ENCODE peak calls at places on chromosomes 4 and X, in five cellular contexts. One of them, this sample, is unnamed.

GRCh38 chr4:1573830-1574459 is 110.2 kb downstream of the FAM53A start:
- DNase-seq in GM12878: no peak
- DNase-seq in endothelial cell of umbilical vein: no peak
- DNase-seq in HepG2: no peak
- DNase-seq in K562: no peak
- DNase-seq in this sample: no peak

GRCh38 chrX:115419094-115419493 is 129.6 kb downstream of the LUZP4 start:
- DNase-seq in HepG2: no peak
- DNase-seq in endothelial cell of umbilical vein: no peak
- DNase-seq in K562: no peak
- DNase-seq in GM12878: no peak
- DNase-seq in this sample: no peak

GRCh38 chrX:38817004-38817703 is 15.9 kb downstream of the MID1IP1 start:
- DNase-seq in HepG2: no peak
- DNase-seq in endothelial cell of umbilical vein: peak; percentile 6
- DNase-seq in GM12878: no peak
- DNase-seq in K562: peak; percentile 16
- DNase-seq in this sample: no peak

GRCh38 chrX:47643926-47644325 is 6.4 kb downstream of the ELK1 start:
- DNase-seq in GM12878: no peak
- DNase-seq in HepG2: no peak
- DNase-seq in K562: no peak
- DNase-seq in endothelial cell of umbilical vein: peak; percentile 40
- DNase-seq in this sample: no peak

GRCh38 chrX:115652221-115652620 is 91.2 kb downstream of the PLS3 start:
- DNase-seq in K562: no peak
- DNase-seq in HepG2: no peak
- DNase-seq in endothelial cell of umbilical vein: no peak
- DNase-seq in GM12878: no peak
- DNase-seq in this sample: no peak

GRCh38 chr4:8506373-8507250 is 66.0 kb downstream of the TRMT44 start:
- DNase-seq in HepG2: no peak
- DNase-seq in GM12878: no peak
- DNase-seq in endothelial cell of umbilical vein: no peak
- DNase-seq in K562: no peak
- DNase-seq in this sample: no peak

GRCh38 chrX:112851806-112852205 is 11.2 kb upstream of the AMOT start:
- DNase-seq in GM12878: peak; percentile 63
- DNase-seq in endothelial cell of umbilical vein: no peak
- DNase-seq in HepG2: no peak
- DNase-seq in K562: no peak
- DNase-seq in this sample: no peak

GRCh38 chr4:98928131-98928504 is 815 bp downstream of the EIF4E start:
- DNase-seq in K562: peak; percentile 51
- DNase-seq in GM12878: no peak
- DNase-seq in endothelial cell of umbilical vein: peak; percentile 82
- DNase-seq in HepG2: peak; percentile 76
- DNase-seq in this sample: peak; percentile 83

GRCh38 chrX:10619311-10620015 is 922 bp downstream of the MID1 start:
- DNase-seq in GM12878: no peak
- DNase-seq in HepG2: no peak
- DNase-seq in K562: no peak
- DNase-seq in endothelial cell of umbilical vein: peak; percentile 65
- DNase-seq in this sample: no peak

GRCh38 chrX:55801811-55802210 is 84.3 kb downstream of the RRAGB start:
- DNase-seq in HepG2: no peak
- DNase-seq in K562: no peak
- DNase-seq in GM12878: no peak
- DNase-seq in endothelial cell of umbilical vein: no peak
- DNase-seq in this sample: no peak

GRCh38 chrX:12548746-12549145 is 242.5 kb upstream of the PRPS2 start:
- DNase-seq in K562: no peak
- DNase-seq in GM12878: no peak
- DNase-seq in HepG2: no peak
- DNase-seq in endothelial cell of umbilical vein: peak; percentile 2
- DNase-seq in this sample: peak; percentile 19

GRCh38 chr4:53997901-53998300 is 66.5 kb downstream of the CHIC2 start:
- DNase-seq in HepG2: no peak
- DNase-seq in GM12878: no peak
- DNase-seq in endothelial cell of umbilical vein: peak; percentile 76
- DNase-seq in K562: no peak
- DNase-seq in this sample: no peak

GRCh38 chrX:69959712-69960111 is 90.0 kb downstream of the AWAT2 start:
- DNase-seq in K562: no peak
- DNase-seq in endothelial cell of umbilical vein: no peak
- DNase-seq in HepG2: no peak
- DNase-seq in GM12878: no peak
- DNase-seq in this sample: no peak

GRCh38 chr4:40375090-40375489 is 40.0 kb downstream of the CHRNA9 start:
- DNase-seq in HepG2: no peak
- DNase-seq in endothelial cell of umbilical vein: no peak
- DNase-seq in K562: no peak
- DNase-seq in GM12878: no peak
- DNase-seq in this sample: no peak

GRCh38 chr4:37476256-37476655 is 209.9 kb downstream of the RELL1 start:
- DNase-seq in HepG2: no peak
- DNase-seq in GM12878: no peak
- DNase-seq in K562: no peak
- DNase-seq in endothelial cell of umbilical vein: no peak
- DNase-seq in this sample: no peak

GRCh38 chrX:48937065-48937907 is 18.5 kb upstream of the PIM2 start:
- DNase-seq in endothelial cell of umbilical vein: no peak
- DNase-seq in GM12878: peak; percentile 79
- DNase-seq in K562: peak; percentile 62
- DNase-seq in HepG2: no peak
- DNase-seq in this sample: no peak

GRCh38 chrX:140799216-140799615 is 89.7 kb downstream of the LINC00632 start:
- DNase-seq in K562: no peak
- DNase-seq in HepG2: no peak
- DNase-seq in GM12878: no peak
- DNase-seq in endothelial cell of umbilical vein: no peak
- DNase-seq in this sample: peak; percentile 4

GRCh38 chr4:177290780-177291179 is 18.9 kb upstream of the NEIL3 start:
- DNase-seq in K562: no peak
- DNase-seq in endothelial cell of umbilical vein: no peak
- DNase-seq in HepG2: no peak
- DNase-seq in GM12878: no peak
- DNase-seq in this sample: no peak

GRCh38 chr4:140138428-140138827 is 15.6 kb downstream of the MAML3 start:
- DNase-seq in endothelial cell of umbilical vein: no peak
- DNase-seq in GM12878: no peak
- DNase-seq in K562: no peak
- DNase-seq in HepG2: no peak
- DNase-seq in this sample: no peak

GRCh38 chrX:100883654-100884053 is 9.5 kb upstream of the NOX1 start:
- DNase-seq in HepG2: peak; percentile 68
- DNase-seq in endothelial cell of umbilical vein: peak; percentile 54
- DNase-seq in K562: no peak
- DNase-seq in GM12878: no peak
- DNase-seq in this sample: peak; percentile 40

GRCh38 chr4:185541251-185541671 is 6.0 kb upstream of the PDLIM3 start:
- DNase-seq in K562: no peak
- DNase-seq in HepG2: no peak
- DNase-seq in endothelial cell of umbilical vein: peak; percentile 81
- DNase-seq in GM12878: no peak
- DNase-seq in this sample: no peak

GRCh38 chrX:68257015-68257414 is 176.3 kb downstream of the OPHN1 start:
- DNase-seq in K562: no peak
- DNase-seq in endothelial cell of umbilical vein: no peak
- DNase-seq in GM12878: no peak
- DNase-seq in HepG2: no peak
- DNase-seq in this sample: no peak
- H3K4me1 ChIP-seq in K562: peaks cover 3% of the 10 kb centered on the region
- H3K4me1 ChIP-seq in endothelial cell of umbilical vein: peaks cover 14% of the 10 kb centered on the region
- H3K4me1 ChIP-seq in GM12878: no peaks in the 10 kb centered on the region
- H3K4me1 ChIP-seq in HepG2: peaks cover 9% of the 10 kb centered on the region
- H3K4me1 ChIP-seq in this sample: peaks cover 29% of the 10 kb centered on the region

GRCh38 chr4:143399113-143399949 is 62.7 kb downstream of the GAB1 start:
- DNase-seq in HepG2: peak; percentile 39
- DNase-seq in GM12878: no peak
- DNase-seq in K562: peak; percentile 30
- DNase-seq in endothelial cell of umbilical vein: peak; percentile 72
- DNase-seq in this sample: peak; percentile 25
- TF ChIP-seq MAX in HepG2: no peak
- TF ChIP-seq MAX in GM12878: no peak
- TF ChIP-seq MAX in K562: no peak
- TF ChIP-seq MAX in endothelial cell of umbilical vein: no peak
- TF ChIP-seq MAX in this sample: no peak

DNA sequence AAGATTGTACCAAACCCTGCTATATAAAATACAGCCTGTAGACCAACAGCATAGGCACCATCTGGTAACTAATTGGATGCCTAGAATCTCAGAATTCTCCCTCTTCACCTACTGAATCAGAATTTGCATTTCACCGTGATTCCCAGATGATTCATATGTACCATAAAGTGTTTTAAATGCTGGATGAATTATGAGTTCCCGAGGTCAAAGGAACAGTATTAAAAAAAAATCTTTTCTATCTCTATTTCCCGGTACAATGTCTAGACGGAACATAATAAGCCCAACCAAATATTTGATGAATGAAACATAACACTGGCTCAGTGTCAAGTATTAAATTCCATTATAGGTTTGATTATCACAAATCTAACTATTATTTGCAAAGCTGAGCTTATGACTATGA is 280.0 kb downstream of the ANKRD50 start:
- DNase-seq in K562: no peak
- DNase-seq in endothelial cell of umbilical vein: peak; percentile 94
- DNase-seq in GM12878: no peak
- DNase-seq in HepG2: no peak
- DNase-seq in this sample: no peak
- TF ChIP-seq MYC in K562: no peak
- TF ChIP-seq MYC in endothelial cell of umbilical vein: no peak
- TF ChIP-seq MYC in GM12878: no peak
- TF ChIP-seq MYC in HepG2: no peak
- TF ChIP-seq MYC in this sample: no peak

DNA sequence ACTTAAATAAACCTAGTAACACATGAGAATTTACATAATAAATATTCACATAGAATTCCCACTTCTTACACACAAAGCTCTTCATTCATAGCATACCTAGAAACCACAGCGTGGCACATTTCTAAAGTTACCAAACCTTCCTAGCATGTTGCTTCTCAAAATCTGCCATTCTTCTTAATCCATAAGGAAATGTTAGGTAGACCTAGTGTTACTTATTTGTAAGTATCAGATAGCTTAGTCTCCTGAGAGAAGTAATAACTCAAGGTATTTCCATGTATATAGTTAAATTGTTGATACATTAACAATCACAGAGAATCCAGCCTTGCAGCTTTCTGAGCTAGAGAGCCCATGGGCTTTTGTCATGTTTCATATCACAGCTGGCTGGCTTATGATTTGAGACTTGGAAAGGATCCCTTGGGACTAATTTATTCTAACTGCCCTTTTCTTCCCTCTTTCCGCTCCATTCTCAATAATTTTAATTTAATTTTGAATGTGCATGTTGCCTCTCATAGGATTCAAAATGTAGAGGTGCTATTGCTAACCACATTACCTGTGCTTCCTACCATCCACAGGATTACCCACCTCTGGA is 17.6 kb downstream of the SH3RF1 start:
- DNase-seq in HepG2: no peak
- DNase-seq in GM12878: no peak
- DNase-seq in endothelial cell of umbilical vein: peak; percentile 42
- DNase-seq in K562: no peak
- DNase-seq in this sample: no peak
- H3K4me1 ChIP-seq in HepG2: peaks cover 86% of the 10 kb centered on the region
- H3K4me1 ChIP-seq in GM12878: no peaks in the 10 kb centered on the region
- H3K4me1 ChIP-seq in endothelial cell of umbilical vein: peaks cover 91% of the 10 kb centered on the region
- H3K4me1 ChIP-seq in K562: no peaks in the 10 kb centered on the region
- H3K4me1 ChIP-seq in this sample: peaks cover 90% of the 10 kb centered on the region

DNA sequence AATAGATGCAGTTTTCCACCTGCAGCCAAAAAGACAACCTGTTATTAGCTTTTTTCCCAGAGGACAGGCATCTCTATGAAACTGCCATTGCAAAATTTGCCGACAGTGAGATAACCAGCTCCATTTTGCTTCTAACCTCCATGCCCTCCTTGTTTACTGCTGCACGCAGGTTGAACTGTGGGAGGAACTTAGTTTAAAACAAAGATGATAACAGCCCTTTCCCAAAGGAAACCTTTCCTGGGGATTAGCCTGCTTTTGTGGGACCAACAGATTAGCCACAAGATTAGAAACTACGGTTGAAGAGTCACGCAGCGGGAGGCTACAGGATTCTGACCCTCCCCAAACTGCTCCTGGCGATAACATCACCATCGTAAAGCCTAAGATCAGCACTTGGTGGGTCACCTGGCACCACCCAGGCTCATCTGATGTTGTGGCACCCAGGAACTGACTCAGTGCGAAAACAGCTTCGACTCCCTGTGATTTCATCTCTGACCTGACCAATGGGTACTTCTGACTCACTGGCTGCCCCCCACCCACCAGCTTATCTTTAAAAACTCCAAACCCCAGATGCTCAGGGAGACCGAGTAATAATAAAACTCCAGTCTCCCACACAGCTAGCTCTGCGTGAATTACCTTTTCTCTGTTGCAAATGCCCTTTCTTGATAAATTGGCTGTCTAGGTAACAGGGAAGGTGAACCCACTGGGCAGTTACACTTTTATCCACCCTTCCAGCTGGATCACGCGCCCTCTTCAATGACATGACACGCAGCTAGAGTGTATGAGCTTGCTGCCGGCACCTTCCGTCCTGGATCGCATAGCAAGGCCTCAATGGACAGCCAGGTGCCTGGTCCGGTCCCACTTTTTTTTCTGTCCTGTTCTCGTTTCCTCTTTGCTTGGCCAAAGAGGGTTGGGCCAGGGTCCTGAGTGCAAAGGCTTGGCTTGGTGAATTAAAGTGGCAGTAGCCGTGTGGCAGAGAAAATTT is 27.2 kb downstream of the NOP14 start:
- DNase-seq in K562: no peak
- DNase-seq in HepG2: no peak
- DNase-seq in GM12878: peak; percentile 57
- DNase-seq in endothelial cell of umbilical vein: no peak
- DNase-seq in this sample: peak; percentile 40
- TF ChIP-seq MAX in K562: no peak
- TF ChIP-seq MAX in HepG2: no peak
- TF ChIP-seq MAX in GM12878: no peak
- TF ChIP-seq MAX in endothelial cell of umbilical vein: no peak
- TF ChIP-seq MAX in this sample: no peak

GRCh38 chrX:102154218-102154860 is 1.4 kb downstream of the BEX5 start:
- DNase-seq in endothelial cell of umbilical vein: no peak
- DNase-seq in HepG2: no peak
- DNase-seq in K562: peak; percentile 9
- DNase-seq in GM12878: no peak
- DNase-seq in this sample: no peak
- TF ChIP-seq MYC in endothelial cell of umbilical vein: no peak
- TF ChIP-seq MYC in HepG2: no peak
- TF ChIP-seq MYC in K562: no peak
- TF ChIP-seq MYC in GM12878: no peak
- TF ChIP-seq MYC in this sample: no peak

GRCh38 chrX:19682712-19683331 is 167.5 kb upstream of the MAP3K15 start:
- DNase-seq in GM12878: no peak
- DNase-seq in endothelial cell of umbilical vein: no peak
- DNase-seq in HepG2: no peak
- DNase-seq in K562: no peak
- DNase-seq in this sample: no peak
- H3K4me1 ChIP-seq in GM12878: peaks cover 11% of the 10 kb centered on the region
- H3K4me1 ChIP-seq in endothelial cell of umbilical vein: peaks cover 24% of the 10 kb centered on the region
- H3K4me1 ChIP-seq in HepG2: no peaks in the 10 kb centered on the region
- H3K4me1 ChIP-seq in K562: no peaks in the 10 kb centered on the region
- H3K4me1 ChIP-seq in this sample: peaks cover 54% of the 10 kb centered on the region

This sample was measured in A549.